ENCODE peak calls at places on chromosomes 11 and 22, in eight cellular contexts. R, Z, I, A, E, W, S and V are unnamed samples.

GRCh38 chr11:72683782-72684200 is 9.6 kb upstream of the PDE2A start:
- DNase-seq in R (peak; percentile 51), Z (peak; percentile 43), I (peak; percentile 72), A (peak; percentile 74), E (peak; percentile 32), W (peak; percentile 46), S (no peak), V (peak; percentile 51)

GRCh38 chr11:109196016-109196415 is 226.0 kb upstream of the C11orf87 start:
- DNase-seq in R (peak; percentile 10), Z (no peak), I (no peak), A (no peak), E (no peak), W (peak; percentile 35), S (no peak), V (no peak)

GRCh38 chr11:2738551-2739431 is 39.0 kb upstream of the KCNQ1OT1 start:
- DNase-seq in R (no peak), Z (no peak), I (no peak), A (no peak), E (no peak), W (no peak), S (no peak), V (no peak)

GRCh38 chr11:78417175-78417887 is at the start of gene GAB2:
- DNase-seq in R (no peak), Z (no peak), I (no peak), A (no peak), E (no peak), W (no peak), S (peak; percentile 18), V (no peak)

GRCh38 chr11:12288212-12288933 is 89.0 kb upstream of the PARVA start:
- DNase-seq in R (peak; percentile 83), Z (peak; percentile 25), I (peak; percentile 63), A (peak; percentile 53), E (peak; percentile 91), W (peak; percentile 97), S (peak; percentile 29), V (peak; percentile 97)

GRCh38 chr11:116825434-116825833 is 2.3 kb upstream of the APOA4 start:
- DNase-seq in R (no peak), Z (no peak), I (no peak), A (no peak), E (no peak), W (no peak), S (no peak), V (no peak)

GRCh38 chr11:10125522-10126133 is 168.4 kb downstream of the SBF2 start:
- DNase-seq in R (no peak), Z (no peak), I (no peak), A (no peak), E (no peak), W (peak; percentile 70), S (no peak), V (peak; percentile 55)

GRCh38 chr22:23068832-23069385 is 1.4 kb upstream of the GNAZ start:
- DNase-seq in R (no peak), Z (no peak), I (no peak), A (no peak), E (no peak), W (no peak), S (no peak), V (no peak)

GRCh38 chr11:62850911-62851806 is 11.8 kb upstream of the WDR74 start:
- DNase-seq in R (no peak), Z (no peak), I (no peak), A (peak; percentile 46), E (no peak), W (no peak), S (no peak), V (no peak)

GRCh38 chr11:111960916-111961315 is 23.8 kb downstream of the DIXDC1 start:
- DNase-seq in R (no peak), Z (no peak), I (peak; percentile 90), A (no peak), E (peak; percentile 44), W (peak; percentile 40), S (no peak), V (peak; percentile 58)

GRCh38 chr11:70503878-70504240 is 105.5 kb downstream of the CTTN start:
- DNase-seq in R (no peak), Z (no peak), I (no peak), A (no peak), E (no peak), W (no peak), S (no peak), V (no peak)

GRCh38 chr11:76380161-76380976 is 563 bp downstream of the THAP12 start:
- DNase-seq in R (peak; percentile 10), Z (peak; percentile 54), I (peak; percentile 21), A (peak; percentile 44), E (peak; percentile 14), W (peak; percentile 23), S (peak; percentile 16), V (peak; percentile 62)

GRCh38 chr11:128627666-128628342 is 40.4 kb upstream of the ETS1 start:
- DNase-seq in R (no peak), Z (no peak), I (no peak), A (no peak), E (no peak), W (no peak), S (no peak), V (no peak)

GRCh38 chr11:112012877-112013276 is 12.3 kb upstream of the DLAT start:
- DNase-seq in R (no peak), Z (no peak), I (peak; percentile 22), A (no peak), E (peak; percentile 21), W (peak; percentile 81), S (no peak), V (peak; percentile 39)

GRCh38 chr11:75166791-75167190 is 15.9 kb downstream of the SLCO2B1 start:
- DNase-seq in R (no peak), Z (no peak), I (no peak), A (no peak), E (no peak), W (no peak), S (no peak), V (no peak)

GRCh38 chr22:38467904-38468760 is at the start of gene KDELR3:
- DNase-seq in R (peak; percentile 75), Z (peak; percentile 36), I (peak; percentile 81), A (peak; percentile 59), E (no peak), W (peak; percentile 68), S (no peak), V (peak; percentile 95)